ENCODE peak calls at places on chromosomes 12 and 14, in eight cellular contexts. One of them, this sample, is unnamed.

GRCh38 chr12:116962783-116963356 is 52.1 kb downstream of the FBXW8 start:
- DNase-seq in GM13976: no peak
- DNase-seq in nephron progenitor cell: no peak
- DNase-seq in psoas muscle: no peak
- DNase-seq in HFFc6: no peak
- DNase-seq in fibroblast of the aortic adventitia: no peak
- DNase-seq in cardiac muscle cell: no peak
- DNase-seq in cardiac fibroblast: no peak
- DNase-seq in this sample: no peak

GRCh38 chr12:96132819-96133218 is 61.4 kb upstream of the ELK3 start:
- DNase-seq in HFFc6: no peak
- DNase-seq in nephron progenitor cell: no peak
- DNase-seq in fibroblast of the aortic adventitia: no peak
- DNase-seq in GM13976: no peak
- DNase-seq in cardiac fibroblast: no peak
- DNase-seq in psoas muscle: no peak
- DNase-seq in cardiac muscle cell: no peak
- DNase-seq in this sample: no peak

GRCh38 chr12:77087427-77087826 is 22.1 kb upstream of the E2F7 start:
- DNase-seq in HFFc6: peak; percentile 70
- DNase-seq in GM13976: no peak
- DNase-seq in cardiac muscle cell: peak; percentile 83
- DNase-seq in nephron progenitor cell: no peak
- DNase-seq in psoas muscle: no peak
- DNase-seq in fibroblast of the aortic adventitia: peak; percentile 98
- DNase-seq in cardiac fibroblast: peak; percentile 71
- DNase-seq in this sample: no peak

GRCh38 chr12:82874935-82875334 is 188.2 kb downstream of the TMTC2 start:
- DNase-seq in nephron progenitor cell: no peak
- DNase-seq in psoas muscle: no peak
- DNase-seq in HFFc6: no peak
- DNase-seq in cardiac fibroblast: peak; percentile 27
- DNase-seq in cardiac muscle cell: peak; percentile 49
- DNase-seq in fibroblast of the aortic adventitia: peak; percentile 51
- DNase-seq in GM13976: no peak
- DNase-seq in this sample: no peak

GRCh38 chr12:22163594-22163993 is 117.6 kb downstream of the CMAS start:
- DNase-seq in HFFc6: no peak
- DNase-seq in psoas muscle: no peak
- DNase-seq in fibroblast of the aortic adventitia: no peak
- DNase-seq in nephron progenitor cell: no peak
- DNase-seq in cardiac muscle cell: no peak
- DNase-seq in GM13976: no peak
- DNase-seq in cardiac fibroblast: no peak
- DNase-seq in this sample: no peak

GRCh38 chr12:1837541-1838206 is 17.3 kb downstream of the LRTM2 start:
- DNase-seq in psoas muscle: no peak
- DNase-seq in HFFc6: no peak
- DNase-seq in GM13976: peak; percentile 28
- DNase-seq in fibroblast of the aortic adventitia: no peak
- DNase-seq in nephron progenitor cell: peak; percentile 26
- DNase-seq in cardiac fibroblast: peak; percentile 16
- DNase-seq in cardiac muscle cell: peak; percentile 12
- DNase-seq in this sample: no peak

GRCh38 chr12:5511644-5512584 is 80.0 kb downstream of the NTF3 start:
- DNase-seq in fibroblast of the aortic adventitia: peak; percentile 5
- DNase-seq in nephron progenitor cell: peak; percentile 58
- DNase-seq in psoas muscle: peak; percentile 27
- DNase-seq in cardiac fibroblast: peak; percentile 48
- DNase-seq in HFFc6: peak; percentile 24
- DNase-seq in cardiac muscle cell: peak; percentile 56
- DNase-seq in GM13976: peak; percentile 40
- DNase-seq in this sample: no peak

GRCh38 chr14:29442720-29443119 is 484.9 kb downstream of the PRKD1 start:
- DNase-seq in nephron progenitor cell: no peak
- DNase-seq in psoas muscle: no peak
- DNase-seq in GM13976: no peak
- DNase-seq in fibroblast of the aortic adventitia: peak; percentile 58
- DNase-seq in cardiac muscle cell: peak; percentile 58
- DNase-seq in HFFc6: peak; percentile 54
- DNase-seq in cardiac fibroblast: peak; percentile 49
- DNase-seq in this sample: no peak

GRCh38 chr14:89219056-89219455 is 198.0 kb downstream of the FOXN3 start:
- DNase-seq in nephron progenitor cell: no peak
- DNase-seq in fibroblast of the aortic adventitia: no peak
- DNase-seq in cardiac fibroblast: no peak
- DNase-seq in GM13976: no peak
- DNase-seq in cardiac muscle cell: no peak
- DNase-seq in psoas muscle: no peak
- DNase-seq in HFFc6: no peak
- DNase-seq in this sample: no peak

GRCh38 chr12:49295087-49296001 is at the start of gene PRPH:
- DNase-seq in cardiac muscle cell: no peak
- DNase-seq in HFFc6: no peak
- DNase-seq in psoas muscle: no peak
- DNase-seq in cardiac fibroblast: no peak
- DNase-seq in nephron progenitor cell: peak; percentile 62
- DNase-seq in GM13976: peak; percentile 20
- DNase-seq in fibroblast of the aortic adventitia: no peak
- DNase-seq in this sample: no peak

GRCh38 chr12:49705479-49706267 is 1.5 kb downstream of the FMNL3 start:
- DNase-seq in cardiac muscle cell: peak; percentile 64
- DNase-seq in HFFc6: peak; percentile 50
- DNase-seq in cardiac fibroblast: peak; percentile 56
- DNase-seq in fibroblast of the aortic adventitia: peak; percentile 47
- DNase-seq in GM13976: peak; percentile 58
- DNase-seq in psoas muscle: peak; percentile 51
- DNase-seq in nephron progenitor cell: no peak
- DNase-seq in this sample: peak; percentile 4

DNA sequence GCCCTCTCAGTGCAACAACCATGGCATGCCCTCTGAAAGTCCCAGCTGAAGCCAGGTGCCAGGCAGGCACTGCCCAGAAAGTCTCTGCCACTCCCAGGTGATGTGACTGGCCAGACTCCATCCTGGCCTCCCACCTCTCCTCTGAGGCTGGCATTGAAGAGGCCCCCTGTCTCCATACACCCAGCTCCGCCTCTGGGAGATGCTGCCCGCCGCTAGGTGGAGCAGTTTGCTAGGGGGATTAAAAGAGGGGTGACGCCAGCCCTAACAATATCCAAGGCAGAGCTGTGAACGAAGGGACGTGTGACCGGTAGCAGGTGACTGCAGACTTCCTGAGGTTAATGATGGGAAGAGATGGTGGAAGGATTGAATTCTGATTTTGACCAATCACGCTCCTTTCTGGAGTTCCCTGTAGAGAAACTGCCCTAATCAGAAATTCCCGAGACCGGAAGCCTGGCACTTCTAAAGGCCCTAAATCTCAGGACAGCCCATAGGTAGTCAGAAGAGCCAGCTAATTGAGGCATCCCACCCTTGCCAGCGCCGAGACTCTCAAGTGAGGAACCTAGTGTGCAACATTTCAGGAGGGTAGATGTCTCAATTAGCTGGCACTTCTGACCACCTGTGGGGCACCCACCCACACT is 8.3 kb upstream of the PLEK2 start:
- DNase-seq in fibroblast of the aortic adventitia: no peak
- DNase-seq in cardiac muscle cell: no peak
- DNase-seq in HFFc6: no peak
- DNase-seq in GM13976: peak; percentile 44
- DNase-seq in cardiac fibroblast: no peak
- DNase-seq in psoas muscle: no peak
- DNase-seq in nephron progenitor cell: no peak
- DNase-seq in this sample: no peak
- TF ChIP-seq CTCF in fibroblast of the aortic adventitia: peak; percentile 18
- TF ChIP-seq CTCF in cardiac muscle cell: peak; percentile 36
- TF ChIP-seq CTCF in HFFc6: peak; percentile 76
- TF ChIP-seq CTCF in GM13976: peak; percentile 50
- TF ChIP-seq CTCF in cardiac fibroblast: peak; percentile 60
- TF ChIP-seq CTCF in psoas muscle: peak; percentile 45
- TF ChIP-seq CTCF in nephron progenitor cell: no peak
- TF ChIP-seq CTCF in this sample: peak; percentile 13

GRCh38 chr14:91366749-91367148 is 50.9 kb downstream of the CCDC88C start:
- DNase-seq in GM13976: no peak
- DNase-seq in fibroblast of the aortic adventitia: no peak
- DNase-seq in cardiac fibroblast: no peak
- DNase-seq in nephron progenitor cell: no peak
- DNase-seq in psoas muscle: no peak
- DNase-seq in HFFc6: no peak
- DNase-seq in cardiac muscle cell: no peak
- DNase-seq in this sample: no peak

GRCh38 chr14:91364524-91365270 is 52.9 kb downstream of the CCDC88C start:
- DNase-seq in cardiac muscle cell: no peak
- DNase-seq in GM13976: no peak
- DNase-seq in fibroblast of the aortic adventitia: no peak
- DNase-seq in nephron progenitor cell: no peak
- DNase-seq in cardiac fibroblast: no peak
- DNase-seq in HFFc6: no peak
- DNase-seq in psoas muscle: no peak
- DNase-seq in this sample: no peak

GRCh38 chr14:91367173-91368171 is 50.1 kb downstream of the CCDC88C start:
- DNase-seq in GM13976: peak; percentile 84
- DNase-seq in psoas muscle: no peak
- DNase-seq in HFFc6: no peak
- DNase-seq in nephron progenitor cell: no peak
- DNase-seq in cardiac fibroblast: peak; percentile 26
- DNase-seq in cardiac muscle cell: peak; percentile 49
- DNase-seq in fibroblast of the aortic adventitia: no peak
- DNase-seq in this sample: peak; percentile 35

GRCh38 chr14:91363776-91364523 is 53.7 kb downstream of the CCDC88C start:
- DNase-seq in nephron progenitor cell: no peak
- DNase-seq in cardiac fibroblast: no peak
- DNase-seq in fibroblast of the aortic adventitia: no peak
- DNase-seq in psoas muscle: no peak
- DNase-seq in GM13976: peak; percentile 82
- DNase-seq in HFFc6: no peak
- DNase-seq in cardiac muscle cell: no peak
- DNase-seq in this sample: no peak

GRCh38 chr14:91365552-91365951 is 52.1 kb downstream of the CCDC88C start:
- DNase-seq in cardiac fibroblast: no peak
- DNase-seq in fibroblast of the aortic adventitia: no peak
- DNase-seq in GM13976: no peak
- DNase-seq in psoas muscle: no peak
- DNase-seq in HFFc6: no peak
- DNase-seq in nephron progenitor cell: no peak
- DNase-seq in cardiac muscle cell: no peak
- DNase-seq in this sample: no peak
- TF ChIP-seq CTCF in cardiac fibroblast: no peak
- TF ChIP-seq CTCF in fibroblast of the aortic adventitia: no peak
- TF ChIP-seq CTCF in GM13976: no peak
- TF ChIP-seq CTCF in psoas muscle: no peak
- TF ChIP-seq CTCF in HFFc6: no peak
- TF ChIP-seq CTCF in nephron progenitor cell: no peak
- TF ChIP-seq CTCF in cardiac muscle cell: no peak
- TF ChIP-seq CTCF in this sample: no peak

GRCh38 chr14:63214417-63215196 is 10.4 kb downstream of the RHOJ start:
- DNase-seq in cardiac muscle cell: no peak
- DNase-seq in cardiac fibroblast: peak; percentile 25
- DNase-seq in GM13976: no peak
- DNase-seq in nephron progenitor cell: no peak
- DNase-seq in psoas muscle: no peak
- DNase-seq in fibroblast of the aortic adventitia: no peak
- DNase-seq in HFFc6: no peak
- DNase-seq in this sample: no peak

GRCh38 chr14:63210812-63211211 is 6.6 kb downstream of the RHOJ start:
- DNase-seq in cardiac muscle cell: no peak
- DNase-seq in nephron progenitor cell: no peak
- DNase-seq in cardiac fibroblast: no peak
- DNase-seq in HFFc6: no peak
- DNase-seq in psoas muscle: no peak
- DNase-seq in fibroblast of the aortic adventitia: no peak
- DNase-seq in GM13976: no peak
- DNase-seq in this sample: no peak

GRCh38 chr14:63212776-63213500 is 8.7 kb downstream of the RHOJ start:
- DNase-seq in GM13976: no peak
- DNase-seq in psoas muscle: no peak
- DNase-seq in cardiac fibroblast: no peak
- DNase-seq in fibroblast of the aortic adventitia: no peak
- DNase-seq in nephron progenitor cell: no peak
- DNase-seq in cardiac muscle cell: no peak
- DNase-seq in HFFc6: no peak
- DNase-seq in this sample: no peak

GRCh38 chr14:63209160-63209559 is 4.9 kb downstream of the RHOJ start:
- DNase-seq in nephron progenitor cell: no peak
- DNase-seq in HFFc6: no peak
- DNase-seq in GM13976: no peak
- DNase-seq in fibroblast of the aortic adventitia: no peak
- DNase-seq in cardiac fibroblast: no peak
- DNase-seq in cardiac muscle cell: no peak
- DNase-seq in psoas muscle: no peak
- DNase-seq in this sample: no peak

GRCh38 chr14:63212209-63212608 is 8.0 kb downstream of the RHOJ start:
- DNase-seq in cardiac muscle cell: no peak
- DNase-seq in GM13976: no peak
- DNase-seq in fibroblast of the aortic adventitia: no peak
- DNase-seq in cardiac fibroblast: no peak
- DNase-seq in psoas muscle: no peak
- DNase-seq in HFFc6: no peak
- DNase-seq in nephron progenitor cell: no peak
- DNase-seq in this sample: no peak
- TF ChIP-seq CTCF in cardiac muscle cell: peak; percentile 16
- TF ChIP-seq CTCF in GM13976: no peak
- TF ChIP-seq CTCF in fibroblast of the aortic adventitia: peak; percentile 22
- TF ChIP-seq CTCF in cardiac fibroblast: no peak
- TF ChIP-seq CTCF in psoas muscle: no peak
- TF ChIP-seq CTCF in HFFc6: peak; percentile 34
- TF ChIP-seq CTCF in nephron progenitor cell: peak; percentile 38
- TF ChIP-seq CTCF in this sample: peak; percentile 20

DNA sequence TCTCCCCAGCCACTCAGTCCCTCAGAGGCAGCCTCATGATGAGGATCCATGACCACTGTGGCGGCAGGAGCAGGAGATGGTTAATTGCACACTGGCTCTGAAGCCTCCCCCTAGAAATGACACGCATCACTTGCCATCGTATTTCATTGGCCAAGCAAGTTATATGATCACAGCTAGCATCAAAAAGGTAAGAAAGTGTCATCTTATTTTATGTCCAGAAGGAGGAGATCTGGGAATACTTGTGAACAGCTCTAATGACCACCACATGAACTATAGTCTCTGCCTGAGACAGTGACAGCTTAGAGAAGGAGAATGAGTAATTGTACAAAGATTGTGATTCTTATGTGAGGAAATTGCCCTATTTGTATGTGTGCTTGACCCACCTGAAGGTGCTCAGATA is 363.4 kb downstream of the NUAK1 start:
- DNase-seq in GM13976: no peak
- DNase-seq in cardiac muscle cell: peak; percentile 54
- DNase-seq in psoas muscle: no peak
- DNase-seq in nephron progenitor cell: no peak
- DNase-seq in fibroblast of the aortic adventitia: peak; percentile 9
- DNase-seq in HFFc6: peak; percentile 75
- DNase-seq in cardiac fibroblast: peak; percentile 54
- DNase-seq in this sample: no peak
- TF ChIP-seq CTCF in GM13976: no peak
- TF ChIP-seq CTCF in cardiac muscle cell: peak; percentile 9
- TF ChIP-seq CTCF in psoas muscle: no peak
- TF ChIP-seq CTCF in nephron progenitor cell: no peak
- TF ChIP-seq CTCF in fibroblast of the aortic adventitia: no peak
- TF ChIP-seq CTCF in HFFc6: peak; percentile 62
- TF ChIP-seq CTCF in cardiac fibroblast: peak; percentile 19
- TF ChIP-seq CTCF in this sample: no peak

This sample was measured in dorsolateral prefrontal cortex.